ENCODE peak calls at places on chromosome 4, in five cellular contexts. A is PC-3, Z is GM23338, Y is SK-N-SH, K is neural progenitor cell. T is an unnamed sample. For H4K20me1, the result is how much of the 10 kb centered on the place peaks cover.

GRCh38 chr4:145279122-145279960 is 99.0 kb upstream of the OTUD4 start:
- DNase-seq in K (no peak), Y (peak), Z (no peak), A (peak), T (no peak)

GRCh38 chr4:15756361-15756861 is 21.7 kb upstream of the CD38 start:
- DNase-seq in Z (no peak), K (no peak), A (peak), Y (no peak), T (peak)

GRCh38 chr4:88675543-88675942 is 22.1 kb downstream of the NAP1L5 start:
- DNase-seq in Y (no peak), K (no peak), A (no peak), Z (no peak), T (no peak)

GRCh38 chr4:169484485-169484884 is 127.9 kb downstream of the NEK1 start:
- DNase-seq in Y (peak), A (no peak), K (no peak), Z (peak), T (no peak)

GRCh38 chr4:176547005-176547404 is 227.2 kb downstream of the SPCS3 start:
- DNase-seq in Z (no peak), Y (no peak), A (no peak), K (no peak), T (no peak)

GRCh38 chr4:141410839-141411238 is 190.1 kb downstream of the ZNF330 start:
- DNase-seq in Y (no peak), A (no peak), Z (no peak), K (no peak), T (no peak)

GRCh38 chr4:102429553-102429952 is 71.6 kb upstream of the NFKB1 start:
- DNase-seq in K (no peak), Z (no peak), A (peak), Y (no peak), T (no peak)

GRCh38 chr4:182286035-182286434 is 42.8 kb downstream of the TENM3 start:
- DNase-seq in Y (no peak), Z (no peak), A (no peak), K (no peak), T (no peak)

GRCh38 chr4:145557720-145558119 is 61.5 kb upstream of the MMAA start:
- DNase-seq in K (peak), Y (peak), Z (peak), A (peak), T (peak)

GRCh38 chr4:124708517-124709300 is 3.8 kb downstream of the ANKRD50 start:
- DNase-seq in A (no peak), Z (no peak), K (no peak), Y (no peak), T (no peak)

GRCh38 chr4:78938868-78939666 is at the start of gene PAQR3:
- DNase-seq in K (peak), Y (peak), A (peak), Z (peak), T (peak)

GRCh38 chr4:94419956-94420355 is 31.8 kb upstream of the PDLIM5 start:
- DNase-seq in A (peak), K (no peak), Z (no peak), Y (no peak), T (no peak)

GRCh38 chr4:113708250-113708649 is 53.3 kb downstream of the CAMK2D start:
- DNase-seq in A (peak), Y (no peak), Z (no peak), K (no peak), T (no peak)

GRCh38 chr4:17103231-17103630 is 204.8 kb upstream of the LDB2 start:
- DNase-seq in K (no peak), Y (no peak), A (no peak), Z (no peak), T (no peak)

GRCh38 chr4:115113382-115114106 is at the start of gene NDST4:
- DNase-seq in A (peak), Z (no peak), Y (no peak), K (peak), T (no peak)

GRCh38 chr4:120897981-120898719 is 24.4 kb downstream of the PRDM5 start:
- DNase-seq in Z (no peak), A (no peak), Y (no peak), K (no peak), T (no peak)

GRCh38 chr4:173314715-173315114 is 19.4 kb downstream of the HMGB2 start:
- DNase-seq in Y (no peak), A (no peak), Z (no peak), K (no peak), T (no peak)

GRCh38 chr4:149706942-149707341 is 108.7 kb downstream of the IQCM start:
- DNase-seq in K (no peak), A (no peak), Y (no peak), Z (no peak), T (no peak)

GRCh38 chr4:24644983-24645764 is 60.8 kb upstream of the DHX15 start:
- DNase-seq in K (no peak), Z (no peak), A (peak), Y (no peak), T (no peak)

GRCh38 chr4:71333960-71334951 is 4.6 kb upstream of the SLC4A4 start:
- DNase-seq in A (peak), Y (no peak), K (no peak), Z (no peak), T (no peak)

GRCh38 chr4:180101348-180102083 is 2141.7 kb upstream of the TENM3 start:
- DNase-seq in Z (no peak), A (no peak), K (no peak), Y (no peak), T (no peak)

GRCh38 chr4:169611157-169611556 is 1.2 kb downstream of the NEK1 start:
- DNase-seq in A (no peak), Z (no peak), K (no peak), Y (no peak), T (no peak)

GRCh38 chr4:27429260-27429970 is 568.8 kb downstream of the STIM2 start:
- DNase-seq in A (no peak), Y (no peak), K (no peak), Z (no peak), T (no peak)

GRCh38 chr4:7860600-7861158 is 79.0 kb downstream of the AFAP1 start:
- DNase-seq in Y (no peak), K (no peak), A (no peak), Z (peak), T (no peak)

GRCh38 chr4:83618991-83619390 is 83.1 kb downstream of the GPAT3 start:
- DNase-seq in Z (no peak), K (no peak), Y (no peak), A (peak), T (no peak)

GRCh38 chr4:76374744-76375143 is 46.2 kb downstream of the CCDC158 start:
- DNase-seq in K (no peak), A (peak), Y (no peak), Z (no peak), T (no peak)

GRCh38 chr4:79396794-79397193 is 11.2 kb downstream of the GK2 start:
- DNase-seq in Y (no peak), Z (no peak), A (no peak), K (no peak), T (no peak)

GRCh38 chr4:171007618-171008390 is 805.4 kb upstream of the GALNTL6 start:
- DNase-seq in Y (no peak), Z (peak), A (no peak), K (no peak), T (no peak)

GRCh38 chr4:57053508-57053907 is 56.7 kb downstream of the IGFBP7 start:
- DNase-seq in Y (no peak), Z (no peak), K (no peak), A (no peak), T (no peak)

GRCh38 chr4:76547167-76547760 is 112.2 kb downstream of the SHROOM3 start:
- DNase-seq in K (peak), Y (no peak), A (no peak), Z (no peak), T (no peak)

GRCh38 chr4:107036602-107037151 is 564 bp upstream of the DKK2 start:
- DNase-seq in A (no peak), Y (peak), Z (peak), K (peak), T (no peak)

GRCh38 chr4:119841361-119841760 is 212.8 kb upstream of the PDE5A start:
- DNase-seq in A (peak), K (no peak), Y (no peak), Z (no peak), T (no peak)

GRCh38 chr4:10106421-10107039 is 10.1 kb downstream of the WDR1 start:
- DNase-seq in Y (peak), A (peak), Z (no peak), K (no peak), T (no peak)
- H4K20me1 ChIP-seq in Y (half or more), A (under half), Z (half or more), K (half or more), T (under half)

GRCh38 chr4:6767725-6768538 is 14.6 kb upstream of the KIAA0232 start:
- DNase-seq in A (no peak), Z (no peak), Y (no peak), K (no peak), T (no peak)
- TF ChIP-seq EZH2phosphoT487 in A (no peak), Z (no peak), Y (no peak), K (no peak), T (no peak)

GRCh38 chr4:82363896-82364487 is 9.8 kb downstream of the HNRNPD start:
- DNase-seq in Z (no peak), K (no peak), Y (no peak), A (no peak), T (no peak)
- H4K20me1 ChIP-seq in Z (half or more), K (half or more), Y (half or more), A (half or more), T (half or more)

GRCh38 chr4:138919094-138919936 is 96.3 kb upstream of the NOCT start:
- DNase-seq in Z (peak), A (peak), K (peak), Y (peak), T (peak)
- TF ChIP-seq EZH2phosphoT487 in Z (no peak), A (no peak), K (no peak), Y (no peak), T (no peak)

DNA sequence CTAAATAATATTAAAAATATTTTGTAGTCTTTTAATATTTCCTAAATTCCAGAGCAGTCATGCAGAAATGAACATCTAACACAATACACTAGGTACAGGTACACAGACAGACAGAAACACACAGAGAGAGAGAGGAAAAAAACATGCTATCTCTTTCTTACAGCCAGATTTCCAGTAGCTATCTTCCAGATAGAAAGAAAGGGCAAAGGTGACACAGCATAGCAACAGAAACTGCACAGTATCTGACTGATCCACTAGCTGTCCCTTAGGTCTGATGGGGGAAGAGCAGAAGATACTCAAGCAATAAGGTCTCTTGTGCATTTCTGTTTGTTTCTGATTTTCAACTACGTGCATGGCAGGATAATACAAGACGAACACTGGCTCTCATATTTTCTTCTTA is 7.8 kb downstream of the FBXW7 start:
- DNase-seq in A (no peak), K (no peak), Z (no peak), Y (no peak), T (no peak)
- H4K20me1 ChIP-seq in A (under half), K (under half), Z (under half), Y (half or more), T (under half)

DNA sequence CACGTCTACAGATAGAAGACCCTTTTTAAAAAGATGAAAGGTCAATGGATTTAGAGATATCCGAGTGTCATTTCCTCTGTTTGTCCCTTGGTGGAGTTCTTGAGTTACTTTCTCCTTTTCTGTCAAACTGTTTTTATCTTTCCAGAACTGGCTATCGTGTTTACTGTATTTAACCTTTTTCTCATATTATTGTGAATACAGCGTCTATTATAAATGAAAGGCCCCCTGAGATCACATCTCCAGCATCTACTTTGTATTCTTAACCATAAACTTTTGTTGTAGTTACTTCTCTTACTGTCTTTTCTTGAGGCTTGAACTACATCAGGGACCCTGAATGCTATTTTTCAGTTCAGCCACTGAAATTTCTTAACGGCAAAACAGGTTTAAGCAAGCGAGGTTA is 4.0 kb upstream of the PCDH7 start:
- DNase-seq in Z (peak), A (peak), K (peak), Y (peak), T (no peak)
- TF ChIP-seq EZH2phosphoT487 in Z (no peak), A (no peak), K (no peak), Y (no peak), T (no peak)

GRCh38 chr4:10092481-10093272 is 23.9 kb downstream of the WDR1 start:
- DNase-seq in Y (no peak), A (no peak), Z (no peak), K (peak), T (no peak)
- H4K20me1 ChIP-seq in Y (half or more), A (under half), Z (under half), K (under half), T (under half)

GRCh38 chr4:100933628-100934027 is 413.7 kb downstream of the PPP3CA start:
- DNase-seq in A (no peak), K (no peak), Z (no peak), Y (no peak), T (no peak)
- TF ChIP-seq EZH2phosphoT487 in A (no peak), K (no peak), Z (no peak), Y (no peak), T (no peak)

DNA sequence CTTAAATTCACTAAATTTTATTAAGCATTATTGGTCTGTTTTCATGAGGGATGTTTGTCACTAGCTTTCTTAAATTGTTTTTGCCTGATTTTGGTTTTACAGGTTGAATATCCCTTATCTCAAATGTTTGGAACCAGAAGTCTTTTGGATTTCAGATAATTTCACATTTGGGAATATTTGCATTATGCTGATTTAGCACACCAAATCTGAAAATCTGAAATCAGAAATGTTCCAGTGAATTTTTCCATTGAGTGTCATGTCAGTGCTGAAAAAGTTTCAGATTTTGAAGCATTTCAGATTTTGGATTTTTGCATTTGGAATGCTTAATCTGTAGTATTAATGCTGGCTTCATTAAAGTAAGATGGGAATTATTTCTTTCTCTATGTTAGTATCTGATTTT is 14.7 kb downstream of the FAM193A start:
- DNase-seq in A (no peak), Z (no peak), Y (no peak), K (no peak), T (no peak)
- H4K20me1 ChIP-seq in A (under half), Z (half or more), Y (half or more), K (under half), T (under half)

DNA sequence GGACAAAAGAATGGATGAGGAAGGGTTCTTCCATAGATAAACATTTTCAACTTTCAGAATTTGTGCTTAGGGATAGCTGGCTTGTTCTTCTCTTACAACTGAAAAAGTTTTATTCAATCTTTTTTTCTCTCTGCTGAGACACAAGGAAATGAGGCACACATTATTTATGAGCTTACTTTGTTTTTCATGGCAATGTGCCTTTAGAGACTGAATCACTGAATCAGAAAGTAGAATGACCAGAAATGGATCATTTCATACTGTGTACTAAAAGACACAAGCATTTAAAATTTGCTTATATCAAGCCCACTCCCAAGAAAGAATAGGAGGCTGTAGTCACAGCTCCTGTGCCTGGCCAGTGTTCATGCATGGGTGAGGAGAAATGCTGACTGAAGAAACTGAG is 413.7 kb downstream of the RAPGEF2 start:
- DNase-seq in K (no peak), A (peak), Z (no peak), Y (no peak), T (no peak)
- TF ChIP-seq EZH2phosphoT487 in K (no peak), A (no peak), Z (no peak), Y (no peak), T (no peak)

T was measured in OCI-LY7.